ENCODE peak calls at places on chromosomes 7 and 10, in four cellular contexts. Y, F, O and G are unnamed samples.

GRCh38 chr10:13743963-13744362 is 157.2 kb downstream of the PRPF18 start:
- DNase-seq in Y (no peak), F (no peak), O (no peak), G (no peak)

GRCh38 chr10:121323448-121323847 is 274.8 kb downstream of the FGFR2 start:
- DNase-seq in Y (no peak), F (no peak), O (peak), G (no peak)

GRCh38 chr7:122651451-122651850 is 47.5 kb downstream of the RNF133 start:
- DNase-seq in Y (no peak), F (no peak), O (no peak), G (no peak)

GRCh38 chr10:129525408-129525807 is 58.4 kb downstream of the MGMT start:
- DNase-seq in Y (no peak), F (no peak), O (peak), G (no peak)

GRCh38 chr7:129514683-129515082 is 12.4 kb downstream of the SMKR1 start:
- DNase-seq in Y (no peak), F (no peak), O (peak), G (no peak)

GRCh38 chr10:103281753-103282152 is 4.8 kb downstream of the INA start:
- DNase-seq in Y (peak), F (no peak), O (no peak), G (no peak)

GRCh38 chr7:151118108-151119054 is 32.1 kb downstream of the AGAP3 start:
- DNase-seq in Y (no peak), F (no peak), O (no peak), G (no peak)

GRCh38 chr10:78255214-78255613 is 221.6 kb downstream of the RPS24 start:
- DNase-seq in Y (no peak), F (no peak), O (no peak), G (no peak)

GRCh38 chr7:92621026-92621540 is 30.9 kb upstream of the FAM133B start:
- DNase-seq in Y (peak), F (peak), O (peak), G (peak)

GRCh38 chr7:155467846-155468821 is 10.2 kb downstream of the EN2 start:
- DNase-seq in Y (no peak), F (peak), O (no peak), G (no peak)